ENCODE peak calls at places on chromosomes 6 and 20, in ten cellular contexts. I is fibroblast of lung; Y is CD8-positive, alpha-beta T cell; G is RWPE2; A is heart left ventricle; U is WERI-Rb-1; O is dorsolateral prefrontal cortex; R is ascending aorta; E is fibroblast of the aortic adventitia; V is HFF-Myc. P is an unnamed sample.
A peak's percentile ranks its signal among the peaks of the same experiment; 100 is the strongest.

GRCh38 chr20:59994697-59995122 is 36.5 kb downstream of the CDH26 start:
- DNase-seq in E (peak; percentile 2), G (peak; percentile 99), R (no peak), A (peak; percentile 66), Y (no peak), U (no peak), V (peak; percentile 69), O (no peak), I (no peak), P (no peak)

GRCh38 chr6:73878403-73878802 is 182.4 kb downstream of the CD109 start:
- DNase-seq in E (no peak), I (peak; percentile 16), O (no peak), A (no peak), Y (no peak), R (no peak), G (no peak), U (no peak), V (no peak), P (peak; percentile 61)

GRCh38 chr20:22861990-22862389 is 173.1 kb upstream of the SSTR4 start:
- DNase-seq in G (peak; percentile 73), Y (no peak), U (no peak), I (no peak), E (no peak), O (no peak), A (peak; percentile 77), V (no peak), R (no peak), P (no peak)

GRCh38 chr20:51473771-51474170 is 68.7 kb downstream of the NFATC2 start:
- DNase-seq in Y (no peak), I (no peak), R (no peak), O (no peak), V (no peak), E (no peak), U (no peak), A (no peak), G (peak; percentile 72), P (no peak)

GRCh38 chr20:57408536-57409233 is 17.5 kb downstream of the RBM38 start:
- DNase-seq in I (no peak), U (no peak), E (no peak), Y (no peak), O (no peak), A (peak; percentile 9), V (no peak), G (no peak), R (no peak), P (no peak)

GRCh38 chr6:1832844-1833787 is 223.4 kb downstream of the FOXC1 start:
- DNase-seq in G (no peak), E (no peak), A (peak; percentile 65), R (peak; percentile 75), U (no peak), V (no peak), Y (no peak), O (no peak), I (peak; percentile 60), P (peak; percentile 16)

GRCh38 chr20:48584391-48585249 is 243.2 kb downstream of the PREX1 start:
- DNase-seq in U (no peak), V (no peak), O (no peak), Y (no peak), A (no peak), R (no peak), G (no peak), I (no peak), E (no peak), P (no peak)

GRCh38 chr6:52362443-52363221 is 681 bp downstream of the PAQR8 start:
- DNase-seq in A (peak; percentile 39), E (no peak), Y (peak; percentile 21), V (no peak), O (peak; percentile 55), I (no peak), U (peak; percentile 55), G (peak; percentile 62), R (peak; percentile 69), P (no peak)

GRCh38 chr20:44134897-44135810 is 51.8 kb downstream of the JPH2 start:
- DNase-seq in G (no peak), R (no peak), E (no peak), I (peak; percentile 42), V (no peak), Y (no peak), A (no peak), U (no peak), O (no peak), P (no peak)

GRCh38 chr6:148166339-148166949 is 176.2 kb upstream of the SASH1 start:
- DNase-seq in O (no peak), I (peak; percentile 59), R (no peak), U (no peak), A (no peak), Y (no peak), V (peak; percentile 48), E (peak; percentile 76), G (no peak), P (peak; percentile 62)

GRCh38 chr6:166989427-166990034 is 9.7 kb upstream of the CEP43 start:
- DNase-seq in Y (no peak), U (no peak), I (peak; percentile 18), E (peak; percentile 70), V (no peak), R (no peak), O (no peak), A (no peak), G (no peak), P (peak; percentile 47)

GRCh38 chr6:33297406-33297955 is 1.3 kb downstream of the RGL2 start:
- DNase-seq in O (no peak), E (no peak), V (no peak), I (no peak), Y (no peak), U (peak; percentile 61), G (no peak), A (no peak), R (no peak), P (no peak)

GRCh38 chr6:43054206-43054943 is 724 bp upstream of the CUL7 start:
- DNase-seq in G (no peak), E (no peak), R (no peak), V (no peak), U (no peak), A (no peak), Y (no peak), O (no peak), I (peak; percentile 36), P (no peak)

GRCh38 chr6:79650943-79651342 is 19.8 kb downstream of the SH3BGRL2 start:
- DNase-seq in R (no peak), A (no peak), G (no peak), V (no peak), E (no peak), Y (no peak), I (no peak), U (no peak), O (no peak), P (no peak)

GRCh38 chr6:149026530-149026942 is 279.7 kb downstream of the UST start:
- DNase-seq in G (no peak), O (no peak), Y (no peak), U (peak; percentile 61), R (no peak), A (no peak), I (peak; percentile 91), V (peak; percentile 88), E (peak; percentile 94), P (peak; percentile 83)

GRCh38 chr6:24547243-24547642 is 52.5 kb downstream of the ALDH5A1 start:
- DNase-seq in I (peak; percentile 5), O (no peak), U (no peak), G (no peak), E (no peak), A (no peak), R (no peak), Y (peak; percentile 17), V (no peak), P (no peak)

GRCh38 chr6:98787961-98788360 is 46.4 kb upstream of the POU3F2 start:
- DNase-seq in R (no peak), G (no peak), O (peak; percentile 22), Y (no peak), U (no peak), A (no peak), V (no peak), E (no peak), I (peak; percentile 48), P (no peak)

GRCh38 chr20:358891-359555 is 12.1 kb downstream of the NRSN2 start:
- DNase-seq in R (no peak), V (no peak), O (no peak), A (no peak), G (no peak), U (no peak), E (peak; percentile 51), Y (no peak), I (peak; percentile 50), P (peak; percentile 71)

GRCh38 chr20:361562-361961 is 14.7 kb downstream of the NRSN2 start:
- DNase-seq in U (no peak), A (no peak), G (no peak), R (no peak), E (no peak), Y (no peak), O (no peak), V (no peak), I (no peak), P (no peak)

GRCh38 chr20:364905-365794 is 15.4 kb upstream of the TRIB3 start:
- DNase-seq in O (no peak), A (no peak), R (no peak), I (peak; percentile 45), E (peak; percentile 48), U (no peak), G (peak; percentile 80), V (no peak), Y (no peak), P (peak; percentile 32)

GRCh38 chr20:363319-364078 is 16.6 kb downstream of the NRSN2 start:
- DNase-seq in U (no peak), A (no peak), R (no peak), I (no peak), Y (no peak), O (no peak), V (no peak), E (no peak), G (no peak), P (peak; percentile 17)

GRCh38 chr20:362271-363254 is 15.7 kb downstream of the NRSN2 start:
- DNase-seq in A (peak; percentile 92), V (no peak), R (peak; percentile 82), O (peak; percentile 58), Y (no peak), I (peak; percentile 65), U (peak; percentile 62), E (peak; percentile 81), G (peak; percentile 99), P (peak; percentile 86)
- H3K4me3 ChIP-seq in A (no peak overlapping the region), V (no peak overlapping the region), R (no peak overlapping the region), O (no peak overlapping the region), Y (no peak overlapping the region), I (no peak overlapping the region), U (no peak overlapping the region), E (no peak overlapping the region), G (no peak overlapping the region), P (no peak overlapping the region)

GRCh38 chr20:64133951-64134407 is 26.6 kb upstream of the NPBWR2 start:
- DNase-seq in U (no peak), G (peak; percentile 66), I (no peak), V (no peak), R (peak; percentile 40), A (peak; percentile 19), E (no peak), O (no peak), Y (no peak), P (no peak)
- TF ChIP-seq CTCF in U (no peak), G (peak; percentile 81), I (peak; percentile 31), V (no peak), R (no peak), A (no peak), E (no peak), O (peak; percentile 12), Y (no peak), P (peak; percentile 4)

GRCh38 chr20:3021777-3022176 is 21.6 kb upstream of the GNRH2 start:
- DNase-seq in R (no peak), G (no peak), Y (no peak), I (no peak), E (no peak), A (no peak), V (no peak), U (no peak), O (no peak), P (no peak)
- H3K4me3 ChIP-seq in R (no peak overlapping the region), G (no peak overlapping the region), Y (no peak overlapping the region), I (no peak overlapping the region), E (no peak overlapping the region), A (no peak overlapping the region), V (no peak overlapping the region), U (no peak overlapping the region), O (no peak overlapping the region), P (no peak overlapping the region)

GRCh38 chr6:38739532-38739931 is 24.4 kb downstream of the DNAH8 start:
- DNase-seq in Y (no peak), U (no peak), A (no peak), I (no peak), V (no peak), G (no peak), E (peak; percentile 4), R (no peak), O (no peak), P (no peak)
- TF ChIP-seq CTCF in Y (peak; percentile 29), U (peak; percentile 13), A (peak; percentile 6), I (peak; percentile 16), V (no peak), G (peak; percentile 38), E (peak; percentile 38), R (no peak), O (peak; percentile 37), P (peak; percentile 44)